ENCODE peak calls at places on chromosomes 11 and 22, in four cellular contexts. E is HCT116, Y is Panc1, D is HepG2. O is an unnamed sample.

GRCh38 chr11:131624526-131624925 is 254.1 kb downstream of the NTM start:
- DNase-seq in D (no peak), E (no peak), Y (no peak), O (no peak)

GRCh38 chr11:61642162-61642561 is 38.0 kb upstream of the DAGLA start:
- DNase-seq in E (no peak), Y (no peak), D (no peak), O (no peak)

GRCh38 chr11:72831521-72832300 is 17.5 kb downstream of the ATG16L2 start:
- DNase-seq in D (peak; percentile 63), E (peak; percentile 54), Y (peak; percentile 42), O (peak; percentile 85)

GRCh38 chr22:35205956-35206355 is 51.3 kb upstream of the HMGXB4 start:
- DNase-seq in E (no peak), Y (no peak), D (no peak), O (no peak)

GRCh38 chr11:121328213-121328966 is 35.8 kb downstream of the SC5D start:
- DNase-seq in E (no peak), Y (no peak), D (no peak), O (no peak)

GRCh38 chr11:15073361-15074205 is at the start of gene CALCB:
- DNase-seq in D (no peak), E (no peak), Y (no peak), O (no peak)

GRCh38 chr11:18713646-18714442 is 12.1 kb downstream of the IGSF22 start:
- DNase-seq in Y (no peak), E (no peak), D (no peak), O (no peak)

GRCh38 chr11:110077866-110078325 is 15.3 kb upstream of the ZC3H12C start:
- DNase-seq in D (peak; percentile 13), Y (no peak), E (no peak), O (peak; percentile 19)

GRCh38 chr11:16160146-16160545 is 196.2 kb downstream of the SOX6 start:
- DNase-seq in E (no peak), D (no peak), Y (no peak), O (no peak)

GRCh38 chr11:109864161-109864661 is 229.0 kb upstream of the ZC3H12C start:
- DNase-seq in D (no peak), E (peak; percentile 75), Y (no peak), O (no peak)

GRCh38 chr22:19376971-19377370 is 54.6 kb downstream of the HIRA start:
- DNase-seq in D (no peak), E (no peak), Y (no peak), O (no peak)

GRCh38 chr22:42330953-42331525 is 60.6 kb upstream of the TCF20 start:
- DNase-seq in Y (no peak), D (no peak), E (no peak), O (no peak)

GRCh38 chr22:39185601-39186012 is 33.1 kb upstream of the CBX7 start:
- DNase-seq in Y (no peak), E (no peak), D (peak; percentile 50), O (no peak)

GRCh38 chr11:120801801-120802689 is 221.9 kb upstream of the TBCEL start:
- DNase-seq in Y (peak; percentile 45), D (peak; percentile 28), E (peak; percentile 32), O (peak; percentile 60)

GRCh38 chr22:28243539-28243938 is 324.5 kb upstream of the PITPNB start:
- DNase-seq in E (no peak), Y (no peak), D (no peak), O (no peak)

GRCh38 chr22:43540570-43540969 is 128.8 kb downstream of the MPPED1 start:
- DNase-seq in D (no peak), E (no peak), Y (no peak), O (no peak)

GRCh38 chr11:32885556-32885955 is 7.1 kb upstream of the QSER1 start:
- DNase-seq in Y (no peak), E (no peak), D (no peak), O (no peak)

GRCh38 chr11:88315015-88315414 is 22.5 kb downstream of the CTSC start:
- DNase-seq in E (no peak), Y (no peak), D (no peak), O (no peak)

GRCh38 chr11:10941429-10941828 is 83.6 kb upstream of the ZBED5 start:
- DNase-seq in D (no peak), Y (no peak), E (no peak), O (no peak)
- TF ChIP-seq TCF7L2 in D (no peak), Y (no peak), E (no peak), O (no peak)

GRCh38 chr11:607020-607780 is 8.6 kb downstream of the IRF7 start:
- DNase-seq in D (no peak), Y (no peak), E (no peak), O (no peak)

GRCh38 chr11:605286-606129 is 10.2 kb downstream of the IRF7 start:
- DNase-seq in D (no peak), E (no peak), Y (no peak), O (no peak)

GRCh38 chr11:607971-608659 is 7.6 kb downstream of the IRF7 start:
- DNase-seq in D (no peak), Y (no peak), E (no peak), O (no peak)

GRCh38 chr11:608751-609354 is 6.9 kb downstream of the IRF7 start:
- DNase-seq in E (no peak), Y (no peak), D (no peak), O (no peak)

GRCh38 chr11:606245-606644 is 9.5 kb downstream of the IRF7 start:
- DNase-seq in D (no peak), Y (no peak), E (no peak), O (no peak)
- TF ChIP-seq TCF7L2 in D (no peak), Y (no peak), E (no peak), O (no peak)

DNA sequence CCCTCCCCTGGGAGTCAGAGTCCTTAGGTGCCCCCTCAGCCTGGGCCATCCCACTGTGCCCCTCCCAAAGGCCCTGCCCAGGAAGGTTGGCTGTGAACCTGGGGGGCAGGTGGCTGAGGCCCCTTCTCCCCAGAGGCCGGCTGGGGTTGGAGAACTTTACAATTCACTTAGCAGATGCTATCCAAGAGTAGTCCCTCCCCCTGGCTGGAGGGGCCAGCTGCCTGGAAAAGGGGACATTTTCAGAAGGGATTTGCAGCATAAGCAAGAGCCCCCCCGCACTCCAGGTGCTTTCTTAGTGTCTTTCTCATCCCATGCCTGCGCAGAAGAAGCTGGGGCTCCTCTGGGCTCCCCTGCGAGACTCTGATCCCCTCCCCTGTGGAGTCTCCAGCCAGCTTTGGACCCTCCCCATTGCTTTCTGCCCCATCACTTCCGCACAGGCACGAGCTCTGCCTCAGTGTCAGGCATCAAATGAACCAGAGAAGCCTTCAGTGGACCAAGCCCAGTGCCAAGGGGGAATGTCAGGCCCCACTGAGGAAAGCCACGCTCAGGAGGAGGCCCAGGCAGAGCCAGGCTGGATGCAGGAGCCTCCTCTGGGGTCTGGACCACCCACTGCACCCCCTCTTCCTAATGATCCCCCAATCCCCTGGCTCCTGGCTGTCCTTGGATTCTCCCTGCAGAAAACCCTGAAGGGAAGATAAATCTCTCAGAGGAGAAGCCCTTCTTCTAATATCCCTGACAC is 3.7 kb downstream of the SSTR3 start:
- DNase-seq in Y (no peak), E (no peak), D (no peak), O (no peak)
- TF ChIP-seq TCF7L2 in Y (no peak), E (no peak), D (no peak), O (no peak)

GRCh38 chr11:11537871-11538270 is 83.9 kb downstream of the GALNT18 start:
- DNase-seq in Y (no peak), D (no peak), E (no peak), O (no peak)
- TF ChIP-seq TCF7L2 in Y (no peak), D (no peak), E (no peak), O (no peak)

O was measured in K562.